ENCODE peak calls at places on chromosome 2, in ten cellular contexts. E is mesenchymal stem cell; S is CD8-positive, alpha-beta memory T cell; X is small intestine; K is upper lobe of right lung; Y is stomach; A is ovary; O is left ventricle myocardium inferior; Q is WERI-Rb-1; R is uterus. C is an unnamed sample.

GRCh38 chr2:17306706-17307105 is 211.5 kb downstream of the RAD51AP2 start:
- DNase-seq in K (no peak), E (peak; percentile 23), S (no peak), O (no peak), Q (no peak), Y (no peak), A (no peak), R (no peak), X (no peak), C (no peak)

GRCh38 chr2:136208682-136209081 is 90.7 kb upstream of the CXCR4 start:
- DNase-seq in K (no peak), O (no peak), Q (no peak), R (no peak), X (no peak), S (no peak), A (no peak), E (no peak), Y (no peak), C (no peak)

GRCh38 chr2:228180126-228181097 is 1.1 kb downstream of the SPHKAP start:
- DNase-seq in A (no peak), O (peak; percentile 47), R (no peak), K (no peak), S (no peak), Y (no peak), X (no peak), E (no peak), Q (no peak), C (no peak)

GRCh38 chr2:60565472-60565871 is 12.0 kb upstream of the BCL11A start:
- DNase-seq in E (peak; percentile 29), Y (no peak), K (no peak), Q (peak; percentile 60), S (no peak), X (no peak), R (no peak), O (no peak), A (no peak), C (no peak)

GRCh38 chr2:207224814-207225482 is 59.2 kb upstream of the KLF7 start:
- DNase-seq in R (no peak), O (no peak), S (no peak), X (no peak), Y (no peak), K (no peak), A (no peak), Q (no peak), E (no peak), C (no peak)

GRCh38 chr2:101040761-101041160 is 38.7 kb downstream of the RPL31 start:
- DNase-seq in Q (no peak), Y (no peak), S (no peak), X (no peak), A (no peak), E (no peak), K (no peak), R (no peak), O (no peak), C (no peak)

GRCh38 chr2:67604360-67604759 is 207.2 kb downstream of the ETAA1 start:
- DNase-seq in E (no peak), R (no peak), S (no peak), X (no peak), Q (no peak), K (no peak), A (no peak), Y (no peak), O (no peak), C (no peak)

GRCh38 chr2:188776634-188777033 is 197.5 kb upstream of the COL3A1 start:
- DNase-seq in Q (no peak), R (no peak), S (no peak), Y (no peak), X (no peak), K (no peak), A (no peak), O (no peak), E (peak; percentile 69), C (no peak)

GRCh38 chr2:218691234-218691633 is 19.3 kb downstream of the STK36 start:
- DNase-seq in S (no peak), E (no peak), X (no peak), R (no peak), K (no peak), A (no peak), O (no peak), Q (no peak), Y (no peak), C (no peak)

GRCh38 chr2:18455256-18455862 is 105.1 kb downstream of the RDH14 start:
- DNase-seq in X (no peak), E (peak; percentile 47), Q (peak; percentile 39), A (no peak), S (no peak), Y (no peak), R (no peak), K (no peak), O (no peak), C (no peak)

DNA sequence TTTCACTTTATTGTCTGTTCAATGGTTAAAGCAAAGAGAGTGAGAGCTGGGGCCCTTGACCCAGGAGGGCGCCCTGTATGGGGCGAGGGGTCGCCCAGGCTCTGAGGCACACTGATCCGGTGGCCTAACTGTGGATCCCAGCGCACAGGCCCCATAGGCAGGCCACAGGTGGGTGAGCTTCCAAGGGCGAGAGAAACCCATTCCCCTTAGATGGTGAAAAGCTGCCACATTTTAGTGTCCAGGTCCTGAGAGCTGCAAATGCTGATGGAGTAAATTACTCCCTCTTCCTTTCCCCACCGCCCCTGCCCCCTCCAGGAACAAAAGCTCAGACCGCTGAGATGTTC is 5.9 kb upstream of the DLX2 start:
- DNase-seq in R (no peak), X (no peak), E (no peak), S (no peak), K (no peak), A (no peak), Q (no peak), O (no peak), Y (no peak), C (no peak)
- H3K27me3 ChIP-seq in R (peaks cover 56% of the 10 kb centered on the region), X (peaks cover 3% of the 10 kb centered on the region), E (peaks cover 36% of the 10 kb centered on the region), S (peaks cover 56% of the 10 kb centered on the region), K (peaks cover 72% of the 10 kb centered on the region), A (peaks cover 5% of the 10 kb centered on the region), Q (peaks cover 10% of the 10 kb centered on the region), O (peaks cover 96% of the 10 kb centered on the region), Y (peaks cover 23% of the 10 kb centered on the region), C (no peaks in the 10 kb centered on the region)

DNA sequence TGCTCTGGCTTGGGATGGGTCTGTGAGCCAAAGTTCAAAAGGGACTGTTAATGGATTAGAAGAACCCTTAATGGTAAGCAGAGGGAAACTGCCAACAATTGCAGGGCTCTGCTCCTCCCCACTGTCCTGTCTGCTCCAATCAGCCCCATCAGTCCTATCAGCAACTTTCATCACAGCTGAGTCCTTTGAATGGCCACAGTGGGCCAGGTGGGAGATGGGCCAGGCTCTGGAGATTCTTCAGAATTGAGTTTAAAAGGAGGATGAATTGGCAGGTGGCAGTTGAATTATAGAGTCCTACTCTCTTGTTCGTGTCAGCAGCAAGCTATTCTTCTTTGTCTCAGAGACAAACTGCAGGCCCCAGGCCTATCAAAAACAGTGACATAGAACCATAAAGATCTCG is 573.9 kb downstream of the EPHA4 start:
- DNase-seq in X (no peak), O (no peak), Q (no peak), K (no peak), R (no peak), Y (no peak), A (no peak), S (no peak), E (no peak), C (no peak)
- H3K27me3 ChIP-seq in X (no peaks in the 10 kb centered on the region), O (no peaks in the 10 kb centered on the region), Q (no peaks in the 10 kb centered on the region), K (no peaks in the 10 kb centered on the region), R (no peaks in the 10 kb centered on the region), Y (no peaks in the 10 kb centered on the region), A (no peaks in the 10 kb centered on the region), S (peaks cover 4% of the 10 kb centered on the region), E (no peaks in the 10 kb centered on the region), C (no peaks in the 10 kb centered on the region)

GRCh38 chr2:44950646-44951045 is 9.1 kb downstream of the SIX3 start:
- DNase-seq in K (no peak), Y (no peak), E (no peak), X (no peak), A (no peak), Q (no peak), O (no peak), S (no peak), R (no peak), C (no peak)

GRCh38 chr2:44951124-44951523 is 9.6 kb downstream of the SIX3 start:
- DNase-seq in S (no peak), K (no peak), R (no peak), A (no peak), Q (no peak), E (no peak), Y (no peak), X (no peak), O (no peak), C (no peak)

GRCh38 chr2:44949329-44950151 is 8.0 kb downstream of the SIX3 start:
- DNase-seq in Q (peak; percentile 92), K (peak; percentile 61), A (no peak), E (peak; percentile 30), R (no peak), X (no peak), Y (no peak), O (no peak), S (peak; percentile 11), C (no peak)

GRCh38 chr2:44946681-44947360 is 5.3 kb downstream of the SIX3 start:
- DNase-seq in R (no peak), Y (no peak), E (no peak), K (peak; percentile 53), S (no peak), Q (no peak), A (no peak), X (no peak), O (no peak), C (peak; percentile 39)

DNA sequence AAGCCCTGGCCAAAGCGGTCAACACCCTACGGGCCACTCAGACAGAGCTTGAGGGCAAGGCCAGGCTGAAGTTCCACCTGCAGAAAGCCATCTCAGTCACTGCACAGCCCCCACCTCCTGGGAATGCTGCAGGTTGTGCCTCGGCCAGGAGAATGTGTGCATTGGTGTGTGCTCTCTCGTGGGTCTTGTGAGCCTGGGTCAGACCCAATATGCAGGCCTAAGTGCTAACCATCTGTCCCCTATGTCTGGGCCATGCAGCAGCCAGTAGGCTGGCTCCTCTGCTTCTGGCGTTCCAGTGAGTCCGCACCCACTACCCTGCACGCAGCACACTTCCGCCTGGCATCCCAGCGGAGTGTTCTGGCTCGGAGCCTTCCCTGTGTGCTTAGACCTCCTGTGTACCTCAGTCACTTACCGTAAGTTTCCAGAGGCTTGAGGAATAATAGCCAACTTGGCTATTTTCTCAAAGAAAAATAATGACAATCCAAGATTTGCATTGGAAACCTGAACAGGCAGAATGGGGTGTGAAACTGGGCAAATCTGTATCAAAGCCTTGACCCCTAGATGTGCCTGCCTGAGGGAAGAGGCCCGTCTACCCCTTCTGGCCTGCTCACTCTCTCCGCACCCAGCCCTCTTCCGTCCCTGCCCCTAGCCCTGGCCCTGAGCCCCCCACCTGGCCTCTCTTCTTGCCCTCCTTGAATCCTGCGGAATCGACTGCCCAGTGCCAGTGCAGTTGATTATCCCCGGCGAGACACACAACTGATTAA is 7.2 kb downstream of the SIX3 start:
- DNase-seq in X (no peak), K (no peak), A (no peak), R (no peak), Q (peak; percentile 82), E (no peak), O (no peak), S (peak; percentile 26), Y (no peak), C (no peak)
- H3K27me3 ChIP-seq in X (peaks cover 21% of the 10 kb centered on the region), K (peaks cover 86% of the 10 kb centered on the region), A (no peaks in the 10 kb centered on the region), R (peaks cover 36% of the 10 kb centered on the region), Q (no peaks in the 10 kb centered on the region), E (peaks cover 94% of the 10 kb centered on the region), O (peaks cover 98% of the 10 kb centered on the region), S (peaks cover 16% of the 10 kb centered on the region), Y (peaks cover 9% of the 10 kb centered on the region), C (peaks cover 48% of the 10 kb centered on the region)

DNA sequence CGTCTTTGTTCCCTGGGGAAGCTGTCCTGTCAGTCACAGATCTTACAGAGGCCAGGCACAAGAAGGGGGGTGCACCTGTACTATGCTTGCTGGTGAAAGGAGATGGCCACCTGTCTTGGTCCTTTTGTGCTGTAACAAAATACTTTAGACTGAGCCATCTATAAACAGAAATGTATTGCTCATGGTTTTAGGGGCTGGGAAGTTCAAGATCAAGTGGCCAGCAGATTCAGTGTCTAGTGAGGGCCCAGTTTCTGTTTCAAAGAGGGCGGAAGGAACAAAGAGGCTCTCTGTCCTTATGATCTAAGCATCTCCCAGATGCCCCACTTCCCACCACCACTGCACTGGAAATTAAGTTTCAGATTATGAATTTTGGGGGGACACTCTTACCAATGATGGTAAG is 35.5 kb upstream of the RPL37A start:
- DNase-seq in Y (no peak), R (no peak), Q (no peak), A (no peak), O (no peak), X (no peak), E (no peak), K (no peak), S (no peak), C (no peak)
- H3K27me3 ChIP-seq in Y (no peaks in the 10 kb centered on the region), R (no peaks in the 10 kb centered on the region), Q (no peaks in the 10 kb centered on the region), A (no peaks in the 10 kb centered on the region), O (no peaks in the 10 kb centered on the region), X (no peaks in the 10 kb centered on the region), E (no peaks in the 10 kb centered on the region), K (no peaks in the 10 kb centered on the region), S (no peaks in the 10 kb centered on the region), C (no peaks in the 10 kb centered on the region)